ENCODE peak calls at places on chromosomes 5 and 9, in nine cellular contexts. One of them, this sample, is unnamed.

GRCh38 chr5:157177935-157178334 is 2.7 kb upstream of the ITK start:
- DNase-seq in tibial nerve: no peak
- DNase-seq in body of pancreas: no peak
- DNase-seq in spleen: no peak
- DNase-seq in right lobe of liver: no peak
- DNase-seq in erythroblast: no peak
- DNase-seq in A549: no peak
- DNase-seq in IMR-90: no peak
- DNase-seq in HepG2: no peak
- DNase-seq in this sample: no peak

GRCh38 chr5:125883223-125883622 is 540.0 kb upstream of the GRAMD2B start:
- DNase-seq in IMR-90: no peak
- DNase-seq in spleen: no peak
- DNase-seq in tibial nerve: no peak
- DNase-seq in A549: no peak
- DNase-seq in right lobe of liver: no peak
- DNase-seq in erythroblast: no peak
- DNase-seq in body of pancreas: no peak
- DNase-seq in HepG2: no peak
- DNase-seq in this sample: no peak

GRCh38 chr5:100667021-100667671 is 132.0 kb downstream of the FAM174A start:
- DNase-seq in spleen: no peak
- DNase-seq in A549: no peak
- DNase-seq in tibial nerve: peak
- DNase-seq in right lobe of liver: no peak
- DNase-seq in IMR-90: peak
- DNase-seq in body of pancreas: no peak
- DNase-seq in erythroblast: no peak
- DNase-seq in HepG2: no peak
- DNase-seq in this sample: peak

GRCh38 chr5:172641359-172642045 is 439 bp downstream of the NEURL1B start:
- DNase-seq in spleen: peak
- DNase-seq in tibial nerve: no peak
- DNase-seq in HepG2: no peak
- DNase-seq in IMR-90: no peak
- DNase-seq in body of pancreas: no peak
- DNase-seq in erythroblast: no peak
- DNase-seq in A549: peak
- DNase-seq in right lobe of liver: no peak
- DNase-seq in this sample: peak

GRCh38 chr5:156095709-156096241 is 231.2 kb upstream of the SGCD start:
- DNase-seq in IMR-90: no peak
- DNase-seq in erythroblast: no peak
- DNase-seq in body of pancreas: no peak
- DNase-seq in A549: no peak
- DNase-seq in tibial nerve: no peak
- DNase-seq in right lobe of liver: no peak
- DNase-seq in spleen: no peak
- DNase-seq in HepG2: no peak
- DNase-seq in this sample: no peak

GRCh38 chr5:169164481-169164925 is 136.4 kb downstream of the SLIT3 start:
- DNase-seq in spleen: no peak
- DNase-seq in body of pancreas: peak
- DNase-seq in right lobe of liver: no peak
- DNase-seq in tibial nerve: no peak
- DNase-seq in erythroblast: no peak
- DNase-seq in IMR-90: no peak
- DNase-seq in HepG2: no peak
- DNase-seq in A549: peak
- DNase-seq in this sample: peak

GRCh38 chr5:124180523-124181461 is 565.6 kb downstream of the ZNF608 start:
- DNase-seq in spleen: no peak
- DNase-seq in right lobe of liver: no peak
- DNase-seq in body of pancreas: no peak
- DNase-seq in tibial nerve: no peak
- DNase-seq in erythroblast: no peak
- DNase-seq in HepG2: no peak
- DNase-seq in IMR-90: peak
- DNase-seq in A549: no peak
- DNase-seq in this sample: no peak

GRCh38 chr5:32222723-32223470 is 48.8 kb upstream of the GOLPH3 start:
- DNase-seq in HepG2: no peak
- DNase-seq in erythroblast: no peak
- DNase-seq in IMR-90: peak
- DNase-seq in A549: no peak
- DNase-seq in body of pancreas: no peak
- DNase-seq in spleen: no peak
- DNase-seq in tibial nerve: no peak
- DNase-seq in right lobe of liver: no peak
- DNase-seq in this sample: no peak

GRCh38 chr5:127988149-127988755 is 95.3 kb upstream of the SLC12A2 start:
- DNase-seq in right lobe of liver: no peak
- DNase-seq in spleen: no peak
- DNase-seq in IMR-90: peak
- DNase-seq in tibial nerve: no peak
- DNase-seq in body of pancreas: no peak
- DNase-seq in erythroblast: no peak
- DNase-seq in A549: peak
- DNase-seq in HepG2: peak
- DNase-seq in this sample: peak

GRCh38 chr9:112091805-112092204 is 83.3 kb downstream of the SUSD1 start:
- DNase-seq in HepG2: no peak
- DNase-seq in A549: no peak
- DNase-seq in body of pancreas: peak
- DNase-seq in erythroblast: peak
- DNase-seq in right lobe of liver: no peak
- DNase-seq in spleen: no peak
- DNase-seq in tibial nerve: no peak
- DNase-seq in IMR-90: peak
- DNase-seq in this sample: no peak

GRCh38 chr9:93663877-93664548 is 87.6 kb downstream of the PHF2 start:
- DNase-seq in right lobe of liver: peak
- DNase-seq in spleen: peak
- DNase-seq in A549: no peak
- DNase-seq in HepG2: no peak
- DNase-seq in erythroblast: no peak
- DNase-seq in body of pancreas: peak
- DNase-seq in tibial nerve: no peak
- DNase-seq in IMR-90: no peak
- DNase-seq in this sample: no peak

GRCh38 chr5:169064093-169064492 is 236.8 kb downstream of the SLIT3 start:
- DNase-seq in body of pancreas: peak
- DNase-seq in spleen: no peak
- DNase-seq in A549: no peak
- DNase-seq in erythroblast: no peak
- DNase-seq in right lobe of liver: no peak
- DNase-seq in HepG2: no peak
- DNase-seq in IMR-90: no peak
- DNase-seq in tibial nerve: peak
- DNase-seq in this sample: no peak

GRCh38 chr5:61450170-61450815 is 118.2 kb downstream of the ZSWIM6 start:
- DNase-seq in IMR-90: peak
- DNase-seq in right lobe of liver: no peak
- DNase-seq in spleen: no peak
- DNase-seq in body of pancreas: peak
- DNase-seq in tibial nerve: peak
- DNase-seq in HepG2: no peak
- DNase-seq in erythroblast: no peak
- DNase-seq in A549: peak
- DNase-seq in this sample: peak

GRCh38 chr5:43042626-43043399 is 2.7 kb upstream of the ANXA2R start:
- DNase-seq in IMR-90: peak
- DNase-seq in A549: no peak
- DNase-seq in spleen: peak
- DNase-seq in tibial nerve: peak
- DNase-seq in body of pancreas: peak
- DNase-seq in HepG2: no peak
- DNase-seq in erythroblast: peak
- DNase-seq in right lobe of liver: peak
- DNase-seq in this sample: no peak
- TF ChIP-seq POLR2A in IMR-90: no peak
- TF ChIP-seq POLR2A in A549: no peak
- TF ChIP-seq POLR2A in spleen: no peak
- TF ChIP-seq POLR2A in tibial nerve: peak
- TF ChIP-seq POLR2A in body of pancreas: no peak
- TF ChIP-seq POLR2A in HepG2: no peak
- TF ChIP-seq POLR2A in erythroblast: peak
- TF ChIP-seq POLR2A in right lobe of liver: no peak
- TF ChIP-seq POLR2A in this sample: no peak

GRCh38 chr5:38535281-38535750 is 21.1 kb downstream of the LIFR start:
- DNase-seq in tibial nerve: no peak
- DNase-seq in A549: no peak
- DNase-seq in HepG2: peak
- DNase-seq in erythroblast: no peak
- DNase-seq in spleen: no peak
- DNase-seq in right lobe of liver: no peak
- DNase-seq in body of pancreas: no peak
- DNase-seq in IMR-90: no peak
- DNase-seq in this sample: no peak
- TF ChIP-seq POLR2A in tibial nerve: no peak
- TF ChIP-seq POLR2A in A549: no peak
- TF ChIP-seq POLR2A in HepG2: no peak
- TF ChIP-seq POLR2A in erythroblast: no peak
- TF ChIP-seq POLR2A in spleen: no peak
- TF ChIP-seq POLR2A in right lobe of liver: no peak
- TF ChIP-seq POLR2A in body of pancreas: no peak
- TF ChIP-seq POLR2A in IMR-90: no peak
- TF ChIP-seq POLR2A in this sample: no peak

GRCh38 chr9:36006541-36006940 is 30.2 kb upstream of the RECK start:
- DNase-seq in tibial nerve: no peak
- DNase-seq in erythroblast: no peak
- DNase-seq in A549: no peak
- DNase-seq in body of pancreas: no peak
- DNase-seq in IMR-90: no peak
- DNase-seq in right lobe of liver: no peak
- DNase-seq in spleen: no peak
- DNase-seq in HepG2: peak
- DNase-seq in this sample: no peak
- TF ChIP-seq POLR2A in tibial nerve: no peak
- TF ChIP-seq POLR2A in erythroblast: no peak
- TF ChIP-seq POLR2A in A549: no peak
- TF ChIP-seq POLR2A in body of pancreas: no peak
- TF ChIP-seq POLR2A in IMR-90: no peak
- TF ChIP-seq POLR2A in right lobe of liver: no peak
- TF ChIP-seq POLR2A in spleen: no peak
- TF ChIP-seq POLR2A in HepG2: no peak
- TF ChIP-seq POLR2A in this sample: no peak

GRCh38 chr9:89606049-89606481 is 1.3 kb downstream of the GADD45G start:
- DNase-seq in spleen: peak
- DNase-seq in erythroblast: peak
- DNase-seq in body of pancreas: peak
- DNase-seq in HepG2: peak
- DNase-seq in IMR-90: peak
- DNase-seq in A549: peak
- DNase-seq in tibial nerve: peak
- DNase-seq in right lobe of liver: peak
- DNase-seq in this sample: peak
- TF ChIP-seq POLR2A in spleen: no peak
- TF ChIP-seq POLR2A in erythroblast: no peak
- TF ChIP-seq POLR2A in body of pancreas: peak
- TF ChIP-seq POLR2A in HepG2: no peak
- TF ChIP-seq POLR2A in IMR-90: no peak
- TF ChIP-seq POLR2A in A549: no peak
- TF ChIP-seq POLR2A in tibial nerve: no peak
- TF ChIP-seq POLR2A in right lobe of liver: peak
- TF ChIP-seq POLR2A in this sample: peak

GRCh38 chr5:69238760-69239251 is 4.1 kb downstream of the CDK7 start:
- DNase-seq in HepG2: no peak
- DNase-seq in right lobe of liver: no peak
- DNase-seq in IMR-90: peak
- DNase-seq in body of pancreas: no peak
- DNase-seq in spleen: no peak
- DNase-seq in A549: peak
- DNase-seq in tibial nerve: no peak
- DNase-seq in erythroblast: no peak
- DNase-seq in this sample: peak

GRCh38 chr5:69231851-69232250 is 2.8 kb upstream of the CDK7 start:
- DNase-seq in HepG2: no peak
- DNase-seq in spleen: no peak
- DNase-seq in erythroblast: no peak
- DNase-seq in tibial nerve: no peak
- DNase-seq in right lobe of liver: no peak
- DNase-seq in A549: no peak
- DNase-seq in IMR-90: no peak
- DNase-seq in body of pancreas: no peak
- DNase-seq in this sample: no peak

GRCh38 chr5:69231281-69231680 is 3.4 kb upstream of the CDK7 start:
- DNase-seq in body of pancreas: no peak
- DNase-seq in HepG2: no peak
- DNase-seq in A549: no peak
- DNase-seq in erythroblast: no peak
- DNase-seq in spleen: no peak
- DNase-seq in right lobe of liver: no peak
- DNase-seq in IMR-90: no peak
- DNase-seq in tibial nerve: no peak
- DNase-seq in this sample: no peak

GRCh38 chr5:69237877-69238276 is 3.2 kb downstream of the CDK7 start:
- DNase-seq in erythroblast: no peak
- DNase-seq in A549: no peak
- DNase-seq in right lobe of liver: no peak
- DNase-seq in body of pancreas: no peak
- DNase-seq in tibial nerve: no peak
- DNase-seq in spleen: no peak
- DNase-seq in IMR-90: no peak
- DNase-seq in HepG2: no peak
- DNase-seq in this sample: no peak

DNA sequence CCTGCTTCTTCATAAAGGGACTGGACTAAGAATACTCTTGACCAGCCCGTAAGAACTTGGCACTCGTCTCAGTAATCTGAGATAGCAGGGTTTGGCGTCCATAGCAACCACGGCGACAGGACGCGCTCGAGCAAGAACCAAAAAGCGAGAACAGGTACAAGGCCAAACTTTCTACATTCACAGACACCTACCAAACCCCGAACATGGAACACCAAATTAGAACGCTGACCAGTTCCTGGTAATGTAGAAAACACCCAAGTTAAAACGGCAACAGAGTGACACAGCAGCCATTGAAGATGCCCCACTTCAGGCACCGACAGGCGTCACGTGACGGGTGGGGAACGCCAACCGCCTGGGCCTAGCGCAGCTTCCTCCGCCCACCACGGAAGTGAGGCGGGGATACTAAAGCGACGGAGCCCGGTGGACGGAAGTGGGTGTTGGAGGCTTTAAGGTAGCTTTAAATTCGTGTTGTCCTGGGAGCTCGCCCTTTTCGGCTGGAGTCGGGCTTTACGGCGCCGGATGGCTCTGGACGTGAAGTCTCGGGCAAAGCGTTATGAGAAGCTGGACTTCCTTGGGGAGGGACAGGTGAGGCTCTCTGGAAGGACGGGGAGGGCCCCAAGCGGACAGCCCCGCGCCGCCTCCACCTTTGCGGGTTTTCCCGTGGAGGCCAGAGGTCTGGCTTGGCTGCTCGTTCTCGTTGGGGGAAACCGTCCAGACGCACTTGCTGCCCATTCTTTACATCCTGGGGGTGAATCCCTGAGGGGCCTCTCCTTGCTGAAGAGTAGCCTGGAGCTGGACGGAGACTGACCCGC is at the start of gene CDK7:
- DNase-seq in tibial nerve: peak
- DNase-seq in right lobe of liver: peak
- DNase-seq in erythroblast: peak
- DNase-seq in IMR-90: peak
- DNase-seq in body of pancreas: peak
- DNase-seq in spleen: peak
- DNase-seq in HepG2: peak
- DNase-seq in A549: peak
- DNase-seq in this sample: peak
- TF ChIP-seq POLR2A in tibial nerve: peak
- TF ChIP-seq POLR2A in right lobe of liver: peak
- TF ChIP-seq POLR2A in erythroblast: peak
- TF ChIP-seq POLR2A in IMR-90: peak
- TF ChIP-seq POLR2A in body of pancreas: peak
- TF ChIP-seq POLR2A in spleen: no peak
- TF ChIP-seq POLR2A in HepG2: peak
- TF ChIP-seq POLR2A in A549: peak
- TF ChIP-seq POLR2A in this sample: peak